ENCODE peak calls at places on chromosome 14, in eight cellular contexts. A is cardiac muscle cell, C is GM12864, M is right atrium auricular region, I is H9, O is H1, Y is Calu3, X is coronary artery. P is an unnamed sample.

GRCh38 chr14:62269204-62269603 is 507.0 kb downstream of the SNAPC1 start:
- DNase-seq in Y (no peak), X (no peak), M (no peak), C (no peak), I (no peak), O (no peak), A (no peak), P (no peak)

GRCh38 chr14:36070056-36071043 is 106.2 kb downstream of the PTCSC3 start:
- DNase-seq in I (peak; percentile 78), O (peak; percentile 70), X (no peak), A (peak; percentile 77), C (no peak), Y (peak; percentile 78), M (no peak), P (peak; percentile 51)

GRCh38 chr14:98192946-98193345 is 1079.1 kb downstream of the BCL11B start:
- DNase-seq in X (no peak), Y (no peak), M (no peak), A (no peak), I (no peak), C (no peak), O (no peak), P (no peak)

GRCh38 chr14:75946785-75947184 is 35.0 kb downstream of the TGFB3 start:
- DNase-seq in O (no peak), M (no peak), I (no peak), X (no peak), C (no peak), A (peak; percentile 62), Y (no peak), P (no peak)

GRCh38 chr14:100688598-100689499 is 37.8 kb upstream of the DLK1 start:
- DNase-seq in M (no peak), X (no peak), Y (no peak), A (no peak), C (no peak), I (no peak), O (no peak), P (no peak)

GRCh38 chr14:93234798-93235197 is 27.7 kb downstream of the UBR7 start:
- DNase-seq in C (no peak), Y (no peak), M (no peak), A (no peak), X (no peak), O (no peak), I (no peak), P (no peak)

GRCh38 chr14:77026930-77027537 is 1.5 kb downstream of the IRF2BPL start:
- DNase-seq in I (no peak), C (no peak), X (no peak), O (no peak), A (peak; percentile 63), Y (peak; percentile 56), M (no peak), P (peak; percentile 64)

GRCh38 chr14:99981806-99982205 is 83.4 kb upstream of the EVL start:
- DNase-seq in X (no peak), O (no peak), C (no peak), Y (no peak), M (no peak), A (no peak), I (no peak), P (no peak)

GRCh38 chr14:57295261-57295660 is 26.5 kb downstream of the AP5M1 start:
- DNase-seq in O (no peak), X (no peak), C (no peak), Y (no peak), A (no peak), I (no peak), M (no peak), P (no peak)

GRCh38 chr14:81366259-81366658 is 33.9 kb downstream of the STON2 start:
- DNase-seq in C (no peak), I (no peak), M (no peak), O (no peak), X (no peak), Y (no peak), A (no peak), P (no peak)

GRCh38 chr14:100428727-100429126 is 105.6 kb downstream of the SLC25A47 start:
- DNase-seq in I (no peak), X (no peak), C (no peak), M (no peak), O (no peak), A (no peak), Y (no peak), P (no peak)

GRCh38 chr14:32372154-32372553 is 43.1 kb downstream of the AKAP6 start:
- DNase-seq in M (no peak), Y (no peak), O (no peak), A (no peak), C (no peak), I (no peak), X (no peak), P (no peak)

GRCh38 chr14:59677771-59678211 is 101.2 kb upstream of the CCDC175 start:
- DNase-seq in Y (no peak), C (no peak), I (no peak), A (no peak), M (no peak), O (no peak), X (peak; percentile 78), P (no peak)

GRCh38 chr14:55417955-55418354 is 6.3 kb upstream of the ATG14 start:
- DNase-seq in I (no peak), Y (no peak), O (no peak), C (no peak), X (no peak), M (no peak), A (no peak), P (no peak)

GRCh38 chr14:55419663-55420062 is 8.0 kb upstream of the ATG14 start:
- DNase-seq in O (no peak), I (no peak), Y (no peak), C (no peak), M (no peak), X (no peak), A (no peak), P (no peak)

GRCh38 chr14:55418411-55418810 is 6.8 kb upstream of the ATG14 start:
- DNase-seq in I (no peak), Y (no peak), O (no peak), X (no peak), A (no peak), M (no peak), C (no peak), P (no peak)

GRCh38 chr14:55414551-55414950 is 2.9 kb upstream of the ATG14 start:
- DNase-seq in M (no peak), X (no peak), Y (no peak), O (no peak), I (no peak), A (no peak), C (no peak), P (no peak)

DNA sequence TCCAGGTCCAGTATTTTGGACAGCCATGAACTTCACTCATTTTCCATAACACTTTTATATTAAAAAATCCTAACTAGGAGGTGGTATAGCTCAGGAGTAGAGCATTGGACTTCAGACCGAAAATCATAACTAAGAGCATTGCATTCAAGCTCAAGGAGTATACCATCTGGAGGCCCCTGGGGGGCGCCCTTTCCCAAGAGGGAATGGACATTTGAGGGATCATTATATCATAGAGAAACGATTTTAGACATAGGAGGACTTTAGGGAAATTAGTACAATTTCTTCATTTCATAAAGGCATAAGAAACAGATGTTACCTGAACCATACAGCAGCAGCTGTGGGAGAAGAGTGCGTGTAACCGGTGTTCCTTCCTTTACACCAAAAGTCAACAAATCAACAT is 5.2 kb upstream of the ATG14 start:
- DNase-seq in A (peak; percentile 53), O (peak; percentile 58), X (no peak), Y (peak; percentile 15), C (no peak), I (peak; percentile 45), M (no peak), P (peak; percentile 14)
- TF ChIP-seq CTCF in A (peak; percentile 52), O (peak; percentile 49), X (no peak), Y (no peak), C (peak; percentile 44), I (peak; percentile 90), M (no peak), P (no peak)

DNA sequence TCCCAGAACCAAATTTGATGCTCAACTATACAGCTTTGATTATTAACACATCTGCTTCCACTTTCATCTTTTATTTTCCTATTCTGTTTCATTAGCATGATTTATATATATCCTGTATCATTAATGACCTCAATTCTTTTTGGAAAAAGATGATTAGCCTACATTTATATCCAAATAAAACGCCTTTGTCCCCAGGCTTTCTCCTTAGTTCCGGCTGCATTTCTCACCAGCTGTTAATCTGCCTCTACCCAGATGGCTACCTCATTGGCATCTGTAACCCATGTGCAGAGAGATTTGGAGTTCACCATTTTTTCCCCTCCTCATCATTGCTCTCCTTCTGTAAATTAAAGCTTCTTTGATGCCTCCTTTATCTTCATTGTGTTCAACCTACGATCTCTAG is 336.8 kb upstream of the RGS6 start:
- DNase-seq in X (no peak), A (no peak), C (no peak), M (no peak), O (no peak), I (no peak), Y (no peak), P (no peak)
- TF ChIP-seq CTCF in X (no peak), A (no peak), C (no peak), M (no peak), O (no peak), I (no peak), Y (no peak), P (no peak)

DNA sequence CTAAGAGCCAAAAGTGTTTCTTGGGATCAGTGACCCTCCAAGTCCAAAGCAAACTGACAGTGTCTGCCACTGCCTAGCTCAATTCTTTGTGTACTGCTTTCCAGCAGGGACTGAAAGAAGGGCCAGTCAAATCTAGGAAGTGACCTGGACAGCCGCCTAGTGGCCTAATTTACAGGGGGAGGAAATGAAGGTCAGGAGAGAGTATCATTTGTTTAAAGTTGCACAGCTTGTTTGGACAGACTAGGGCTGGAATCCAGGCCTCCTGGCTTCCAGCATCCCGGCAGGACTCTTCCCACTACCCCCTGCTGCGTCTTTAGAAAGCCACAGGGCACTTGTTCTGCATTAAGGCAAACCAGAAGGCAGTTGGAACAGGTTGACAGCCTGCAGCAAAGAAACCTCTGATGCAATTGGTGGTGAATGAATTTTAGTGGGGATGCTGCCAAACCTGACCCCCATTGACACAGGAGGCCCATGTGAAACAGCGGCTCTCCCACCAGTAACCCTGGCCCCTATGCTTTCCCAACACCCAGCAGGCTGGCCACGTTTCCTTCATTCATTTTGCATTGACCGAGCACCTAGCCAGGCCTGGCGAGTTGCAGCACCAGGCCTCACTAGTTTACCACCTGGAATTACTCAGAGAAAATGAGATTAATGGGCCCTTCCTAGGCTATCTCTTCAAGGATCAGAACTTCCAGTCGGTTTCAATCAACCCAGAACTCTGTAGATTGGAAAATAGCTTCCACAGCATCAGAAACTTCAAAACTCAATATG is 28.2 kb downstream of the GALNT16 start:
- DNase-seq in A (peak; percentile 35), Y (peak; percentile 10), X (no peak), O (peak; percentile 46), M (peak; percentile 67), C (no peak), I (no peak), P (peak; percentile 15)
- TF ChIP-seq CTCF in A (peak; percentile 52), Y (no peak), X (no peak), O (no peak), M (no peak), C (peak; percentile 16), I (peak; percentile 34), P (no peak)

DNA sequence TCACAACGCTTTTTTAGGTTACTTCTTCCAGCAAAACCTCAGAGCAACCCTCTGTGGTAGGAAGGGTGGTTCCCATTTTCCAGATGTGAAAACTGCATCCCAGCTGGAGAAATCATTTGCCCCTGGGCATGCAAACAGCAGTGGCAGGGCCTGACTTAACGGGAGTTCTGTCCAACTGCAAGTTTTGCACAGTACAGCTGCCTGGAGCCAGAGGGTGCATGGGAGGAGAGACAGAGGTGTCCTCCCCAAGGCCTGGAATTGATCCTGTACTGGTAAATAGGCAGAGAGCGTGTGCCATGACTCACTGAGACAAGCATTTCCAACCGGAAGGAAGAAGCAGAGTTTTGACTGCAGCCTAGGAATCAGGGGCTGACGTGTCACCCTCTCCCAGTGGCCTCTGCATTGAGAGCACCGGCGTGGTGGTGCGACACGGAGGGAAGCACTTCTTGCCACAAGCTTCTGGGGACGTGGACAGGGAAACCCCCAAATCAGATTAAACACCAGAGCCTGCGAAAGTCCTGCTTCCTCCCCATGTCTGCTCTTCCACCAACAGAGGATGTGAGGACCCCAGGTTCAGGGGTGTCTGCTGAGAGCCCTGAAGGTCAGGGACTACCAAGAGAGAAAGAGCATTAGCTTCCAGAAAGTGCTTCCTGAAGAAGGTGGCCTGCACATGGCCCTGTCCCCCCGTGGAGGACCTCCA is 19.0 kb upstream of the SERPINA4 start:
- DNase-seq in O (no peak), I (no peak), A (no peak), Y (peak; percentile 29), C (no peak), M (peak; percentile 34), X (no peak), P (no peak)
- TF ChIP-seq CTCF in O (no peak), I (no peak), A (no peak), Y (no peak), C (no peak), M (no peak), X (no peak), P (no peak)